ENCODE peak calls at places on chromosomes 5 and 9, in six cellular contexts. One of them, this sample, is unnamed. For H3K4me1, the result is how much of the 10 kb centered on the place peaks cover.

GRCh38 chr5:93585753-93586385 is 2.8 kb downstream of the NR2F1 start:
- DNase-seq in PC-9: no peak
- DNase-seq in hepatocyte: no peak
- DNase-seq in neuronal stem cell: no peak
- DNase-seq in foreskin keratinocyte: no peak
- DNase-seq in fibroblast of lung: peak
- DNase-seq in this sample: no peak

GRCh38 chr9:124205686-124206352 is 51.9 kb upstream of the NEK6 start:
- DNase-seq in PC-9: no peak
- DNase-seq in hepatocyte: no peak
- DNase-seq in neuronal stem cell: no peak
- DNase-seq in foreskin keratinocyte: no peak
- DNase-seq in fibroblast of lung: no peak
- DNase-seq in this sample: no peak

GRCh38 chr9:136327313-136327971 is at the start of gene GPSM1:
- DNase-seq in PC-9: peak
- DNase-seq in hepatocyte: peak
- DNase-seq in neuronal stem cell: no peak
- DNase-seq in foreskin keratinocyte: no peak
- DNase-seq in fibroblast of lung: peak
- DNase-seq in this sample: no peak

GRCh38 chr5:136056771-136057335 is 28.1 kb downstream of the TGFBI start:
- DNase-seq in PC-9: no peak
- DNase-seq in hepatocyte: no peak
- DNase-seq in neuronal stem cell: no peak
- DNase-seq in foreskin keratinocyte: no peak
- DNase-seq in fibroblast of lung: no peak
- DNase-seq in this sample: no peak

GRCh38 chr9:109119439-109120203 is at the start of gene TMEM245:
- DNase-seq in PC-9: peak
- DNase-seq in hepatocyte: peak
- DNase-seq in neuronal stem cell: peak
- DNase-seq in foreskin keratinocyte: peak
- DNase-seq in fibroblast of lung: peak
- DNase-seq in this sample: peak

GRCh38 chr5:97181856-97182545 is 1.0 kb downstream of the RIOK2 start:
- DNase-seq in PC-9: no peak
- DNase-seq in hepatocyte: no peak
- DNase-seq in neuronal stem cell: no peak
- DNase-seq in foreskin keratinocyte: peak
- DNase-seq in fibroblast of lung: peak
- DNase-seq in this sample: no peak

GRCh38 chr5:18720002-18720401 is 1085.7 kb downstream of the TAF11L14 start:
- DNase-seq in PC-9: no peak
- DNase-seq in hepatocyte: no peak
- DNase-seq in neuronal stem cell: no peak
- DNase-seq in foreskin keratinocyte: no peak
- DNase-seq in fibroblast of lung: no peak
- DNase-seq in this sample: no peak

GRCh38 chr5:37207802-37208201 is 41.4 kb downstream of the CPLANE1 start:
- DNase-seq in PC-9: no peak
- DNase-seq in hepatocyte: no peak
- DNase-seq in neuronal stem cell: no peak
- DNase-seq in foreskin keratinocyte: no peak
- DNase-seq in fibroblast of lung: no peak
- DNase-seq in this sample: no peak

GRCh38 chr5:10601246-10602030 is 37.6 kb downstream of the ANKRD33B start:
- DNase-seq in PC-9: peak
- DNase-seq in hepatocyte: peak
- DNase-seq in neuronal stem cell: no peak
- DNase-seq in foreskin keratinocyte: peak
- DNase-seq in fibroblast of lung: peak
- DNase-seq in this sample: no peak

GRCh38 chr9:89999534-90000370 is 394.9 kb downstream of the GADD45G start:
- DNase-seq in PC-9: no peak
- DNase-seq in hepatocyte: peak
- DNase-seq in neuronal stem cell: no peak
- DNase-seq in foreskin keratinocyte: no peak
- DNase-seq in fibroblast of lung: peak
- DNase-seq in this sample: peak

GRCh38 chr5:163696270-163696887 is 191.0 kb downstream of the MAT2B start:
- DNase-seq in PC-9: peak
- DNase-seq in hepatocyte: peak
- DNase-seq in neuronal stem cell: peak
- DNase-seq in foreskin keratinocyte: peak
- DNase-seq in fibroblast of lung: peak
- DNase-seq in this sample: peak

GRCh38 chr5:174563899-174564298 is 160.5 kb upstream of the MSX2 start:
- DNase-seq in PC-9: no peak
- DNase-seq in hepatocyte: no peak
- DNase-seq in neuronal stem cell: no peak
- DNase-seq in foreskin keratinocyte: no peak
- DNase-seq in fibroblast of lung: no peak
- DNase-seq in this sample: no peak

GRCh38 chr5:139105621-139106071 is 92.5 kb downstream of the SIL1 start:
- DNase-seq in PC-9: no peak
- DNase-seq in hepatocyte: no peak
- DNase-seq in neuronal stem cell: peak
- DNase-seq in foreskin keratinocyte: no peak
- DNase-seq in fibroblast of lung: no peak
- DNase-seq in this sample: no peak

GRCh38 chr5:37815913-37816312 is 23.9 kb downstream of the GDNF start:
- DNase-seq in PC-9: no peak
- DNase-seq in hepatocyte: no peak
- DNase-seq in neuronal stem cell: no peak
- DNase-seq in foreskin keratinocyte: no peak
- DNase-seq in fibroblast of lung: no peak
- DNase-seq in this sample: no peak

GRCh38 chr5:1009359-1010180 is 968 bp downstream of the NKD2 start:
- DNase-seq in PC-9: no peak
- DNase-seq in hepatocyte: no peak
- DNase-seq in neuronal stem cell: no peak
- DNase-seq in foreskin keratinocyte: no peak
- DNase-seq in fibroblast of lung: no peak
- DNase-seq in this sample: peak

GRCh38 chr5:173919443-173919842 is 31.3 kb downstream of the CPEB4 start:
- DNase-seq in PC-9: peak
- DNase-seq in hepatocyte: peak
- DNase-seq in neuronal stem cell: no peak
- DNase-seq in foreskin keratinocyte: peak
- DNase-seq in fibroblast of lung: no peak
- DNase-seq in this sample: no peak

GRCh38 chr5:185095-186070 is 5.9 kb upstream of the LRRC14B start:
- DNase-seq in PC-9: no peak
- DNase-seq in hepatocyte: no peak
- DNase-seq in neuronal stem cell: no peak
- DNase-seq in foreskin keratinocyte: no peak
- DNase-seq in fibroblast of lung: no peak
- DNase-seq in this sample: no peak

GRCh38 chr5:173887610-173888472 is at the start of gene CPEB4:
- DNase-seq in PC-9: peak
- DNase-seq in hepatocyte: peak
- DNase-seq in neuronal stem cell: peak
- DNase-seq in foreskin keratinocyte: peak
- DNase-seq in fibroblast of lung: peak
- DNase-seq in this sample: peak

GRCh38 chr5:34838785-34839714 is at the start of gene TTC23L:
- DNase-seq in PC-9: peak
- DNase-seq in hepatocyte: peak
- DNase-seq in neuronal stem cell: peak
- DNase-seq in foreskin keratinocyte: peak
- DNase-seq in fibroblast of lung: peak
- DNase-seq in this sample: peak

GRCh38 chr9:68505681-68506409 is 34.8 kb downstream of the TMEM252 start:
- DNase-seq in PC-9: no peak
- DNase-seq in hepatocyte: no peak
- DNase-seq in neuronal stem cell: no peak
- DNase-seq in foreskin keratinocyte: no peak
- DNase-seq in fibroblast of lung: peak
- DNase-seq in this sample: no peak

GRCh38 chr9:68498816-68499215 is 41.9 kb downstream of the TMEM252 start:
- DNase-seq in PC-9: no peak
- DNase-seq in hepatocyte: no peak
- DNase-seq in neuronal stem cell: no peak
- DNase-seq in foreskin keratinocyte: no peak
- DNase-seq in fibroblast of lung: no peak
- DNase-seq in this sample: no peak

GRCh38 chr9:68500457-68501158 is 40.1 kb downstream of the TMEM252 start:
- DNase-seq in PC-9: no peak
- DNase-seq in hepatocyte: peak
- DNase-seq in neuronal stem cell: no peak
- DNase-seq in foreskin keratinocyte: no peak
- DNase-seq in fibroblast of lung: peak
- DNase-seq in this sample: no peak

GRCh38 chr9:68501159-68501506 is 39.5 kb downstream of the TMEM252 start:
- DNase-seq in PC-9: no peak
- DNase-seq in hepatocyte: no peak
- DNase-seq in neuronal stem cell: no peak
- DNase-seq in foreskin keratinocyte: peak
- DNase-seq in fibroblast of lung: peak
- DNase-seq in this sample: no peak

GRCh38 chr9:68502279-68502678 is 38.4 kb downstream of the TMEM252 start:
- DNase-seq in PC-9: no peak
- DNase-seq in hepatocyte: no peak
- DNase-seq in neuronal stem cell: no peak
- DNase-seq in foreskin keratinocyte: no peak
- DNase-seq in fibroblast of lung: no peak
- DNase-seq in this sample: no peak
- H3K4me1 ChIP-seq in PC-9: under half
- H3K4me1 ChIP-seq in hepatocyte: under half
- H3K4me1 ChIP-seq in neuronal stem cell: under half
- H3K4me1 ChIP-seq in foreskin keratinocyte: under half
- H3K4me1 ChIP-seq in fibroblast of lung: under half
- H3K4me1 ChIP-seq in this sample: under half

GRCh38 chr9:95644377-95644776 is 127.6 kb upstream of the PTCH1 start:
- DNase-seq in PC-9: no peak
- DNase-seq in hepatocyte: no peak
- DNase-seq in neuronal stem cell: no peak
- DNase-seq in foreskin keratinocyte: no peak
- DNase-seq in fibroblast of lung: peak
- DNase-seq in this sample: no peak
- H3K4me1 ChIP-seq in PC-9: under half
- H3K4me1 ChIP-seq in hepatocyte: under half
- H3K4me1 ChIP-seq in neuronal stem cell: under half
- H3K4me1 ChIP-seq in foreskin keratinocyte: under half
- H3K4me1 ChIP-seq in fibroblast of lung: under half
- H3K4me1 ChIP-seq in this sample: under half

DNA sequence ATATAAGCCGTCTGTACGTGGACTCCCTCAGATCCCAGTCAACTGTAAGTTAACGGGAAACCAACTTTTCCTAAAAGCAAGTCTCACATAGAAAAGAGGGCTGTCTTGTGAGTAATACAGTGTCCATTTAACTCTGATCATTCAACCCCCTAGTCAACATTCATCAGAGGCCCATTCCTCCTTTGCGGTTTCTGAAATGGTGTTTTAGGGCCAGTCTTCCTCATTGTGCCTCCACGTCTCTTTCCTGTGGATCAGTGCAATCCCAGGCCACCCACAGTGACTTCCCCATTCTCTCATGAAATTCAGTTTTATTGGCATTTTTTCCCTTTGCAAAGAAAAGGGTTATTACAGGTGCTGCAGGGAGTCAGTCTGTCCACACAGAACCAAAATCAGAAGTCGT is 261.8 kb downstream of the NR3C1 start:
- DNase-seq in PC-9: no peak
- DNase-seq in hepatocyte: no peak
- DNase-seq in neuronal stem cell: no peak
- DNase-seq in foreskin keratinocyte: no peak
- DNase-seq in fibroblast of lung: no peak
- DNase-seq in this sample: no peak
- H3K4me1 ChIP-seq in PC-9: under half
- H3K4me1 ChIP-seq in hepatocyte: under half
- H3K4me1 ChIP-seq in neuronal stem cell: under half
- H3K4me1 ChIP-seq in foreskin keratinocyte: under half
- H3K4me1 ChIP-seq in fibroblast of lung: under half
- H3K4me1 ChIP-seq in this sample: under half

DNA sequence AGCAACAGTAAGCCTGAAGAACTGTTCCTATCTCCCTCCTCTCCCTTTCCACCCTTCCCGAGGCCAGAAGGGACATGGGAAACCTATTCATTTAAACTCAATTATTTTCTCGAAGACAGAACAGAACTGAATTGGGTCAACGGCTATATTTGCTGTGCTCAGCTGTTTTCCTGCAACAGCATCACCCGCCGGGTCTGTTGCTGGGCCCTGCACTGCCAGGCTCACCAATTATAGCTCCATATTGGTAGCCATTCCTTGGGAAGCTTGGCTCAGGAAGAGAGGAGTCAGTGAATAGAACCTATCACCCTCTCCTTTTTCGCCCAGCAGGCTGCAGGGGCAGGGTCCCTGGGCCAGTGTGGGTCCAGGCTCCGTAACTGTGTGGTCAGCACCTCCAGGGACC is 78.8 kb downstream of the DAB2IP start:
- DNase-seq in PC-9: no peak
- DNase-seq in hepatocyte: no peak
- DNase-seq in neuronal stem cell: no peak
- DNase-seq in foreskin keratinocyte: no peak
- DNase-seq in fibroblast of lung: no peak
- DNase-seq in this sample: no peak
- H3K4me1 ChIP-seq in PC-9: under half
- H3K4me1 ChIP-seq in hepatocyte: under half
- H3K4me1 ChIP-seq in neuronal stem cell: under half
- H3K4me1 ChIP-seq in foreskin keratinocyte: under half
- H3K4me1 ChIP-seq in fibroblast of lung: under half
- H3K4me1 ChIP-seq in this sample: under half

GRCh38 chr5:96081276-96081858 is 119.7 kb upstream of the ELL2 start:
- DNase-seq in PC-9: no peak
- DNase-seq in hepatocyte: no peak
- DNase-seq in neuronal stem cell: no peak
- DNase-seq in foreskin keratinocyte: peak
- DNase-seq in fibroblast of lung: no peak
- DNase-seq in this sample: no peak

GRCh38 chr5:96079075-96079474 is 117.4 kb upstream of the ELL2 start:
- DNase-seq in PC-9: no peak
- DNase-seq in hepatocyte: no peak
- DNase-seq in neuronal stem cell: no peak
- DNase-seq in foreskin keratinocyte: peak
- DNase-seq in fibroblast of lung: peak
- DNase-seq in this sample: no peak

GRCh38 chr5:96080557-96080956 is 118.9 kb upstream of the ELL2 start:
- DNase-seq in PC-9: no peak
- DNase-seq in hepatocyte: no peak
- DNase-seq in neuronal stem cell: no peak
- DNase-seq in foreskin keratinocyte: peak
- DNase-seq in fibroblast of lung: peak
- DNase-seq in this sample: no peak

GRCh38 chr5:96083361-96083881 is 121.8 kb upstream of the ELL2 start:
- DNase-seq in PC-9: no peak
- DNase-seq in hepatocyte: no peak
- DNase-seq in neuronal stem cell: no peak
- DNase-seq in foreskin keratinocyte: no peak
- DNase-seq in fibroblast of lung: no peak
- DNase-seq in this sample: no peak

GRCh38 chr5:96079962-96080361 is 118.3 kb upstream of the ELL2 start:
- DNase-seq in PC-9: no peak
- DNase-seq in hepatocyte: no peak
- DNase-seq in neuronal stem cell: no peak
- DNase-seq in foreskin keratinocyte: no peak
- DNase-seq in fibroblast of lung: no peak
- DNase-seq in this sample: no peak
- H3K4me1 ChIP-seq in PC-9: under half
- H3K4me1 ChIP-seq in hepatocyte: under half
- H3K4me1 ChIP-seq in neuronal stem cell: under half
- H3K4me1 ChIP-seq in foreskin keratinocyte: half or more
- H3K4me1 ChIP-seq in fibroblast of lung: under half
- H3K4me1 ChIP-seq in this sample: under half

GRCh38 chr5:150498971-150499370 is 9.0 kb upstream of the NDST1 start:
- DNase-seq in PC-9: no peak
- DNase-seq in hepatocyte: no peak
- DNase-seq in neuronal stem cell: no peak
- DNase-seq in foreskin keratinocyte: no peak
- DNase-seq in fibroblast of lung: no peak
- DNase-seq in this sample: no peak
- H3K4me1 ChIP-seq in PC-9: under half
- H3K4me1 ChIP-seq in hepatocyte: under half
- H3K4me1 ChIP-seq in neuronal stem cell: under half
- H3K4me1 ChIP-seq in foreskin keratinocyte: half or more
- H3K4me1 ChIP-seq in fibroblast of lung: half or more
- H3K4me1 ChIP-seq in this sample: under half